ENCODE peak calls at places on chromosomes 13 and 19, in four cellular contexts. A is lower lobe of right lung, V is NCI-H460, T is nucleus accumbens. P is an unnamed sample.

GRCh38 chr19:43464089-43464775 is 1.2 kb downstream of the LYPD3 start:
- DNase-seq in A (peak), V (no peak), T (peak), P (no peak)

GRCh38 chr13:19782049-19782726 is 557 bp downstream of the PSPC1 start:
- DNase-seq in A (peak), V (peak), T (peak), P (peak)

GRCh38 chr13:99733346-99733745 is 232.1 kb downstream of the TM9SF2 start:
- DNase-seq in A (no peak), V (no peak), T (no peak), P (no peak)

GRCh38 chr19:16679811-16680210 is 18.9 kb downstream of the TMEM38A start:
- DNase-seq in A (no peak), V (no peak), T (no peak), P (no peak)

GRCh38 chr19:40603071-40603718 is 2.0 kb downstream of the LTBP4 start:
- DNase-seq in A (no peak), V (no peak), T (no peak), P (no peak)

GRCh38 chr19:51187395-51188226 is 37.3 kb upstream of the CD33 start:
- DNase-seq in A (no peak), V (no peak), T (no peak), P (no peak)

GRCh38 chr13:46575321-46575721 is 22.4 kb downstream of the LRCH1 start:
- DNase-seq in A (no peak), V (no peak), T (no peak), P (no peak)

GRCh38 chr13:80477641-80478443 is 136.9 kb upstream of the SPRY2 start:
- DNase-seq in A (no peak), V (no peak), T (no peak), P (no peak)

GRCh38 chr13:71864981-71865857 is 1.8 kb downstream of the DACH1 start:
- DNase-seq in A (peak), V (no peak), T (no peak), P (peak)

P was measured in dermis microvascular lymphatic vessel endothelial cell.